ENCODE peak calls at places on chromosomes 16 and 17, in four cellular contexts. One of them, this sample, is unnamed.

GRCh38 chr17:77498875-77499698 is 358.3 kb downstream of the SEC14L1 start:
- DNase-seq in activated CD4-positive, alpha-beta T cell treated with anti-CD3 and anti-CD28 coated beads, Interleukin-2, amount 10 ng/mL, durations not matched to agents 7 days and 5 days: no peak
- DNase-seq in heart right ventricle: no peak
- DNase-seq in AG10803: no peak
- DNase-seq in this sample: peak

GRCh38 chr17:75517277-75517865 is 1.0 kb downstream of the TSEN54 start:
- DNase-seq in activated CD4-positive, alpha-beta T cell treated with anti-CD3 and anti-CD28 coated beads, Interleukin-2, amount 10 ng/mL, durations not matched to agents 7 days and 5 days: peak
- DNase-seq in AG10803: no peak
- DNase-seq in heart right ventricle: no peak
- DNase-seq in this sample: no peak

GRCh38 chr16:89525146-89525913 is 17.1 kb downstream of the SPG7 start:
- DNase-seq in AG10803: no peak
- DNase-seq in heart right ventricle: peak
- DNase-seq in activated CD4-positive, alpha-beta T cell treated with anti-CD3 and anti-CD28 coated beads, Interleukin-2, amount 10 ng/mL, durations not matched to agents 7 days and 5 days: no peak
- DNase-seq in this sample: no peak

GRCh38 chr16:66146689-66147330 is 219.7 kb upstream of the CDH5 start:
- DNase-seq in heart right ventricle: no peak
- DNase-seq in activated CD4-positive, alpha-beta T cell treated with anti-CD3 and anti-CD28 coated beads, Interleukin-2, amount 10 ng/mL, durations not matched to agents 7 days and 5 days: no peak
- DNase-seq in AG10803: peak
- DNase-seq in this sample: no peak

GRCh38 chr16:81831722-81832126 is 52.6 kb downstream of the PLCG2 start:
- DNase-seq in AG10803: peak
- DNase-seq in activated CD4-positive, alpha-beta T cell treated with anti-CD3 and anti-CD28 coated beads, Interleukin-2, amount 10 ng/mL, durations not matched to agents 7 days and 5 days: peak
- DNase-seq in heart right ventricle: peak
- DNase-seq in this sample: peak

GRCh38 chr17:70808596-70808995 is 639.3 kb downstream of the KCNJ2 start:
- DNase-seq in AG10803: no peak
- DNase-seq in heart right ventricle: no peak
- DNase-seq in activated CD4-positive, alpha-beta T cell treated with anti-CD3 and anti-CD28 coated beads, Interleukin-2, amount 10 ng/mL, durations not matched to agents 7 days and 5 days: no peak
- DNase-seq in this sample: no peak

GRCh38 chr17:1709403-1709891 is 730 bp downstream of the TLCD2 start:
- DNase-seq in activated CD4-positive, alpha-beta T cell treated with anti-CD3 and anti-CD28 coated beads, Interleukin-2, amount 10 ng/mL, durations not matched to agents 7 days and 5 days: no peak
- DNase-seq in heart right ventricle: no peak
- DNase-seq in AG10803: peak
- DNase-seq in this sample: no peak

GRCh38 chr16:29745126-29745852 is 501 bp downstream of the C16orf54 start:
- DNase-seq in heart right ventricle: no peak
- DNase-seq in activated CD4-positive, alpha-beta T cell treated with anti-CD3 and anti-CD28 coated beads, Interleukin-2, amount 10 ng/mL, durations not matched to agents 7 days and 5 days: peak
- DNase-seq in AG10803: no peak
- DNase-seq in this sample: no peak

GRCh38 chr16:86212706-86213426 is 297.5 kb upstream of the FOXF1 start:
- DNase-seq in AG10803: no peak
- DNase-seq in activated CD4-positive, alpha-beta T cell treated with anti-CD3 and anti-CD28 coated beads, Interleukin-2, amount 10 ng/mL, durations not matched to agents 7 days and 5 days: no peak
- DNase-seq in heart right ventricle: no peak
- DNase-seq in this sample: peak

This sample was measured in lower leg skin.